ENCODE peak calls at places on chromosomes 13 and 19, in ten cellular contexts. K is tibial nerve; Y is brain microvascular endothelial cell; V is CD4-positive, alpha-beta T cell; T is osteoblast; N is AG04450; G is A673; E is GM23338; M is CD4-positive, CD25-positive, alpha-beta regulatory T cell; S is right lobe of liver. L is an unnamed sample.

GRCh38 chr19:56119585-56119978 is 1.5 kb downstream of the ZNF787 start:
- DNase-seq in S (peak), M (no peak), V (no peak), Y (peak), E (no peak), G (no peak), N (no peak), T (peak), K (no peak), L (peak)

GRCh38 chr19:52200044-52200443 is 10.2 kb downstream of the PPP2R1A start:
- DNase-seq in M (no peak), G (no peak), Y (peak), V (no peak), S (no peak), N (peak), K (no peak), E (no peak), T (peak), L (peak)

GRCh38 chr19:2627855-2628254 is 74.6 kb downstream of the GNG7 start:
- DNase-seq in V (no peak), S (no peak), M (no peak), K (no peak), G (no peak), E (no peak), Y (peak), N (no peak), T (peak), L (no peak)

GRCh38 chr19:6556480-6556879 is 25.7 kb downstream of the TNFSF9 start:
- DNase-seq in M (no peak), N (no peak), E (no peak), G (no peak), K (no peak), T (peak), S (no peak), V (no peak), Y (peak), L (no peak)

GRCh38 chr13:71922191-71922590 is 55.2 kb upstream of the DACH1 start:
- DNase-seq in S (no peak), Y (peak), G (peak), N (no peak), E (no peak), K (no peak), M (no peak), T (no peak), V (no peak), L (no peak)

GRCh38 chr19:43957891-43958290 is 6.9 kb downstream of the ZNF221 start:
- DNase-seq in T (no peak), N (peak), Y (no peak), V (no peak), E (no peak), S (no peak), M (no peak), K (no peak), G (no peak), L (no peak)

GRCh38 chr13:26406791-26407190 is 150.7 kb upstream of the WASF3 start:
- DNase-seq in V (no peak), T (no peak), G (no peak), M (no peak), Y (no peak), K (no peak), S (no peak), N (no peak), E (no peak), L (no peak)

GRCh38 chr19:8320564-8321066 is 560 bp downstream of the NDUFA7 start:
- DNase-seq in K (no peak), G (no peak), E (peak), S (no peak), V (no peak), M (peak), Y (no peak), N (no peak), T (peak), L (no peak)

GRCh38 chr19:53639471-53639870 is 7.7 kb downstream of the DPRX start:
- DNase-seq in N (no peak), G (no peak), K (no peak), T (no peak), V (no peak), Y (no peak), S (no peak), E (no peak), M (no peak), L (no peak)

GRCh38 chr19:44071824-44072542 is at the start of gene ZNF284:
- DNase-seq in N (peak), T (peak), K (peak), V (peak), M (peak), S (peak), Y (peak), E (peak), G (peak), L (peak)

GRCh38 chr13:113843864-113844556 is 19.9 kb downstream of the GAS6 start:
- DNase-seq in V (no peak), S (no peak), K (no peak), T (no peak), M (no peak), Y (no peak), G (no peak), N (no peak), E (peak), L (no peak)

GRCh38 chr13:78608705-78609463 is 5.5 kb upstream of the POU4F1 start:
- DNase-seq in K (no peak), V (no peak), S (peak), N (no peak), T (no peak), Y (no peak), E (peak), M (no peak), G (no peak), L (no peak)

GRCh38 chr19:48397636-48398328 is 4.3 kb downstream of the GRIN2D start:
- DNase-seq in E (no peak), V (no peak), K (no peak), Y (no peak), M (no peak), S (no peak), G (peak), T (peak), N (no peak), L (no peak)

GRCh38 chr19:7349231-7349591 is 474 bp downstream of the ARHGEF18 start:
- DNase-seq in V (no peak), N (no peak), M (no peak), T (no peak), K (no peak), E (no peak), S (no peak), Y (no peak), G (no peak), L (no peak)

GRCh38 chr19:3350014-3350663 is 16.2 kb upstream of the NFIC start:
- DNase-seq in E (no peak), N (no peak), T (peak), M (no peak), K (no peak), G (no peak), Y (no peak), S (no peak), V (no peak), L (peak)

GRCh38 chr19:43618921-43619261 is 538 bp downstream of the ZNF428 start:
- DNase-seq in E (no peak), T (peak), M (peak), K (no peak), G (peak), S (peak), N (no peak), V (no peak), Y (peak), L (no peak)

GRCh38 chr13:49400755-49401659 is 42.9 kb downstream of the CAB39L start:
- DNase-seq in T (no peak), M (no peak), Y (peak), S (no peak), V (no peak), G (no peak), K (no peak), E (peak), N (peak), L (peak)

GRCh38 chr19:17950310-17951150 is 16.4 kb upstream of the KCNN1 start:
- DNase-seq in M (no peak), Y (no peak), E (peak), G (peak), S (no peak), K (no peak), T (peak), N (no peak), V (no peak), L (no peak)

GRCh38 chr13:113971471-113972231 is 2.2 kb downstream of the C13orf46 start:
- DNase-seq in N (no peak), Y (no peak), S (peak), E (no peak), G (no peak), K (no peak), M (no peak), V (no peak), T (no peak), L (no peak)

GRCh38 chr13:107124730-107125129 is 556.8 kb upstream of the ARGLU1 start:
- DNase-seq in N (no peak), E (no peak), T (no peak), G (no peak), S (no peak), K (no peak), M (no peak), V (no peak), Y (no peak), L (no peak)

GRCh38 chr13:67100723-67101122 is 129.4 kb downstream of the PCDH9 start:
- DNase-seq in S (no peak), T (no peak), N (no peak), G (no peak), V (no peak), Y (no peak), M (no peak), E (peak), K (no peak), L (peak)
- H3K27ac ChIP-seq in S (no peak), T (no peak), N (no peak), G (no peak), V (no peak), Y (no peak), M (no peak), E (no peak), K (peak), L (no peak)

DNA sequence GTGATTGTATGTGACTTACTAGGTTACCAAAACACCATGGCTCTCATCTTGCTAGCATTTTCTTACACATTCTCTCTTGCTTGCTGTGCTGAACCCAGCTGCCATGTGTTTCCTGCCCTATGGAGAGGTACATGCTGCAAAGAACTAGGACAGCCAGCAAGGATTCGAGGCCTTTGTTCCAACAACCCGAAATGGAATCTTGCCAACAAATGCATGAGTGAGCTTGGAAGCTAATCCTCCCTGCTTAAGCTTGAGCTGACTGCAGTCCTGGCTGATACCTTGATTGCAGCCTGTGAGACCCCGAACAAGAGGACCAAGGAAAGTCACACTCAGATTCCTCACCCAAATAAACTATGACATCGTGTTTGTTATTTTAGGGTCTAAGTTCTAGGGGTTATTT is 651.2 kb downstream of the SLITRK6 start:
- DNase-seq in K (no peak), T (no peak), E (peak), G (peak), Y (no peak), N (no peak), M (no peak), S (no peak), V (no peak), L (peak)
- H3K27ac ChIP-seq in K (no peak), T (no peak), E (no peak), G (no peak), Y (no peak), N (no peak), M (no peak), S (no peak), V (no peak), L (no peak)

GRCh38 chr13:46663644-46664043 is 110.7 kb downstream of the LRCH1 start:
- DNase-seq in N (no peak), T (no peak), E (no peak), V (no peak), G (no peak), S (no peak), K (no peak), M (no peak), Y (no peak), L (peak)
- H3K27ac ChIP-seq in N (no peak), T (no peak), E (no peak), V (no peak), G (peak), S (peak), K (peak), M (no peak), Y (no peak), L (no peak)

GRCh38 chr19:16100524-16100923 is 11.2 kb upstream of the RAB8A start:
- DNase-seq in S (no peak), G (no peak), E (no peak), Y (no peak), N (no peak), K (no peak), T (no peak), V (no peak), M (no peak), L (no peak)

GRCh38 chr19:16098416-16098768 is 13.3 kb upstream of the RAB8A start:
- DNase-seq in K (no peak), G (no peak), Y (no peak), S (no peak), E (no peak), M (no peak), V (no peak), T (no peak), N (no peak), L (no peak)

GRCh38 chr19:16096281-16096855 is 15.3 kb upstream of the RAB8A start:
- DNase-seq in K (no peak), G (no peak), M (no peak), Y (no peak), N (no peak), S (no peak), E (no peak), T (no peak), V (no peak), L (no peak)

GRCh38 chr19:16095071-16095571 is 16.6 kb upstream of the RAB8A start:
- DNase-seq in K (no peak), S (no peak), E (no peak), V (no peak), M (no peak), G (no peak), T (no peak), Y (no peak), N (no peak), L (no peak)

DNA sequence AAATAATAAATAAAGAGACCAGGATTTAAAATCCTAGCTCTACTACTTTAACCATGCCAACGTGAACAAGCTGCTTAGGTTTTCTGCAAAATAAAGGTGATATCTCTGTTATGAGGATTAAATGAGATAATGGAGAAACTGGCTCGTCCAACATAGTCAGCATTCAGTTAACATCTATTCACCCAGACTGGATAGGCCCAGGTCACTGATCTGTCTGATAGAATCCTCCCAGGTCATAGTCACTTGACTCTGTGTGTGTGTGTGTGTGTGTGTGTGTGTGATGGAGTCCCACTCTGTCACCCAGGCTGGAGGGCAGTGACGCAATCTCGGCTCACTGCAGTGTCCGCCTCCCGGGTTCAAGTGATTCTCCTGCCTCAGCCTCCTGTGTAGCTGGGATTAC is 12.9 kb upstream of the RAB8A start:
- DNase-seq in V (no peak), T (no peak), K (no peak), N (no peak), E (no peak), M (no peak), G (no peak), S (no peak), Y (no peak), L (no peak)
- H3K27ac ChIP-seq in V (no peak), T (no peak), K (peak), N (no peak), E (no peak), M (no peak), G (no peak), S (no peak), Y (no peak), L (no peak)

DNA sequence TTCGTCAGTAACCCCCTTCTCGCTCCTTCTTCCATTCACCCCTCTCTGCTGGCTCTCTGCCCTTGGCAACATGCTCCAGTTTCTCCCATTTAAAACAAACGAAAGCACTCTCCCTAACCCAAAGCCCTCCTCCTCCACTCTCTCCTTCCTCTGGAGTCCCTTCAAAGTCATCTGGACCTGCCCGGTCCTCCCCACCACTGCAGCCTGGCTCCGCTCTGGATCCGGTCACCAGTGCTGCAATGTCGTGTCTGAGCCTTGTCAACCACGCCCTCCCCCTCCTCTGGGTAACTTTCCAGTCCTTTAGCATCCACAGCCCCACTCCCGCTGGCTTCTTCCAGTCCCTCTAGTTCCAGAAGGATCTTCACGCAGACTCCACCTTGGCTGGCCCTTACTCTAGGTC is 55.0 kb downstream of the STK24 start:
- DNase-seq in S (no peak), M (no peak), G (no peak), N (no peak), T (no peak), K (no peak), V (no peak), E (no peak), Y (no peak), L (no peak)
- H3K27ac ChIP-seq in S (no peak), M (no peak), G (no peak), N (no peak), T (no peak), K (no peak), V (peak), E (no peak), Y (no peak), L (no peak)

GRCh38 chr19:510606-511100 is 3.4 kb downstream of the TPGS1 start:
- DNase-seq in S (peak), N (peak), V (peak), Y (peak), E (peak), K (no peak), T (peak), M (peak), G (peak), L (peak)
- H3K27ac ChIP-seq in S (no peak), N (peak), V (peak), Y (peak), E (no peak), K (peak), T (peak), M (peak), G (peak), L (no peak)

DNA sequence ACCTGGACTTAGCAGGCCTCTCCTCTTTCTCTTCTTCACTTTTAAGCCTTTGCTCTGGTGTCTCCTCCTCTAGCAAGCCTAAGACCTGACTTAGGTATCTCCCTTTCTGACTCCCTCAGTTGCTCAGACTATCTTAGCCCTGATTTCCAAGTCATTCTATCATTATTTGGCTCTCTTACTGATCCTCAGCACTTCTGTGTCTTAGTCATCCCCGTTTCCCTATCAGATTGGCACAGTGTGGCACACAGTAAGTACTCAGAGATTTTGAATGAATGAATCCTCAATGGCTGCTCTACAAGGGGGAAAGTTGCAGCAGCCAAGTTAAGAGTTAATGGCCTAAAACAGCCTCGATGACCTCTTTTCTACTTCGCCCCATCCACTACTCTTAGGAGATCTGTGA is 8.2 kb downstream of the KCTD12 start:
- DNase-seq in G (no peak), Y (no peak), T (no peak), E (no peak), M (no peak), V (no peak), K (no peak), N (no peak), S (no peak), L (no peak)
- H3K27ac ChIP-seq in G (no peak), Y (no peak), T (no peak), E (no peak), M (no peak), V (no peak), K (peak), N (no peak), S (no peak), L (no peak)

L was measured in foreskin keratinocyte.